ENCODE peak calls at places on chromosomes 4 and X, in six cellular contexts. V is ovary, R is stomach, L is Peyer's patch, M is HCT116, U is A549. Q is an unnamed sample.

GRCh38 chr4:158253350-158253980 is 43.2 kb downstream of the TMEM144 start:
- DNase-seq in M (peak), U (peak), R (peak), V (peak), L (no peak), Q (no peak)

GRCh38 chr4:14867847-14868246 is 134.4 kb upstream of the CPEB2 start:
- DNase-seq in M (no peak), U (no peak), L (no peak), V (no peak), R (no peak), Q (no peak)

GRCh38 chr4:26860922-26861433 is 337 bp downstream of the STIM2 start:
- DNase-seq in R (peak), U (no peak), L (peak), M (no peak), V (peak), Q (no peak)

GRCh38 chr4:3361896-3362295 is 69.1 kb downstream of the RGS12 start:
- DNase-seq in U (no peak), L (no peak), R (peak), V (no peak), M (no peak), Q (no peak)

GRCh38 chrX:52337410-52337809 is 31.4 kb upstream of the XAGE2 start:
- DNase-seq in R (no peak), L (no peak), U (no peak), M (no peak), V (no peak), Q (no peak)

GRCh38 chr4:29540439-29541102 is 1179.6 kb upstream of the PCDH7 start:
- DNase-seq in M (no peak), L (no peak), R (no peak), V (no peak), U (no peak), Q (no peak)

GRCh38 chr4:19074061-19074460 is 1052.5 kb upstream of the LCORL start:
- DNase-seq in L (no peak), M (no peak), R (no peak), U (no peak), V (no peak), Q (no peak)

GRCh38 chr4:89319756-89320155 is 12.2 kb upstream of the GPRIN3 start:
- DNase-seq in M (no peak), L (no peak), R (no peak), U (no peak), V (no peak), Q (no peak)

GRCh38 chr4:144646523-144647094 is 653 bp downstream of the HHIP start:
- DNase-seq in V (peak), U (peak), M (no peak), L (no peak), R (no peak), Q (no peak)
- TF ChIP-seq CTCF in V (no peak), U (no peak), M (no peak), L (no peak), R (no peak), Q (no peak)

GRCh38 chr4:124711469-124712416 is 789 bp downstream of the ANKRD50 start:
- DNase-seq in V (peak), M (peak), U (peak), R (peak), L (peak), Q (peak)

GRCh38 chr4:124708517-124709300 is 3.8 kb downstream of the ANKRD50 start:
- DNase-seq in R (no peak), L (no peak), V (no peak), M (no peak), U (no peak), Q (no peak)

GRCh38 chr4:124710911-124711310 is 1.6 kb downstream of the ANKRD50 start:
- DNase-seq in U (no peak), L (no peak), R (peak), M (no peak), V (no peak), Q (no peak)

GRCh38 chr4:124712417-124713212 is at the start of gene ANKRD50:
- DNase-seq in M (peak), L (peak), R (peak), V (peak), U (peak), Q (peak)

GRCh38 chr4:124710253-124710849 is 2.2 kb downstream of the ANKRD50 start:
- DNase-seq in L (no peak), V (no peak), R (no peak), M (no peak), U (no peak), Q (no peak)
- TF ChIP-seq POLR2A in L (no peak), V (no peak), R (no peak), M (no peak), U (no peak), Q (no peak)

GRCh38 chr4:7907142-7907541 is 32.5 kb downstream of the AFAP1 start:
- DNase-seq in U (no peak), L (no peak), M (no peak), V (no peak), R (no peak), Q (no peak)

GRCh38 chr4:7904108-7904516 is 35.5 kb downstream of the AFAP1 start:
- DNase-seq in M (no peak), L (no peak), U (no peak), V (no peak), R (no peak), Q (no peak)

GRCh38 chr4:7904942-7905341 is 34.7 kb downstream of the AFAP1 start:
- DNase-seq in V (peak), M (no peak), U (no peak), R (no peak), L (no peak), Q (no peak)

GRCh38 chr4:7906171-7906581 is 33.5 kb downstream of the AFAP1 start:
- DNase-seq in U (no peak), V (no peak), M (no peak), L (no peak), R (no peak), Q (no peak)

GRCh38 chr4:7905461-7905915 is 34.2 kb downstream of the AFAP1 start:
- DNase-seq in V (no peak), M (no peak), R (no peak), U (no peak), L (no peak), Q (no peak)
- H3K4me3 ChIP-seq in V (no peak), M (no peak), R (no peak), U (no peak), L (no peak), Q (no peak)

GRCh38 chr4:169013396-169013795 is 3.3 kb upstream of the CBR4 start:
- DNase-seq in R (no peak), L (no peak), M (no peak), V (no peak), U (no peak), Q (no peak)

GRCh38 chr4:169008478-169008877 is 1.6 kb downstream of the CBR4 start:
- DNase-seq in M (no peak), L (no peak), V (no peak), U (no peak), R (no peak), Q (no peak)

GRCh38 chr4:169010125-169011023 is at the start of gene CBR4:
- DNase-seq in M (peak), U (peak), R (peak), L (peak), V (peak), Q (peak)

GRCh38 chr4:169012049-169012448 is 2.0 kb upstream of the CBR4 start:
- DNase-seq in R (no peak), U (no peak), L (no peak), V (no peak), M (no peak), Q (no peak)

DNA sequence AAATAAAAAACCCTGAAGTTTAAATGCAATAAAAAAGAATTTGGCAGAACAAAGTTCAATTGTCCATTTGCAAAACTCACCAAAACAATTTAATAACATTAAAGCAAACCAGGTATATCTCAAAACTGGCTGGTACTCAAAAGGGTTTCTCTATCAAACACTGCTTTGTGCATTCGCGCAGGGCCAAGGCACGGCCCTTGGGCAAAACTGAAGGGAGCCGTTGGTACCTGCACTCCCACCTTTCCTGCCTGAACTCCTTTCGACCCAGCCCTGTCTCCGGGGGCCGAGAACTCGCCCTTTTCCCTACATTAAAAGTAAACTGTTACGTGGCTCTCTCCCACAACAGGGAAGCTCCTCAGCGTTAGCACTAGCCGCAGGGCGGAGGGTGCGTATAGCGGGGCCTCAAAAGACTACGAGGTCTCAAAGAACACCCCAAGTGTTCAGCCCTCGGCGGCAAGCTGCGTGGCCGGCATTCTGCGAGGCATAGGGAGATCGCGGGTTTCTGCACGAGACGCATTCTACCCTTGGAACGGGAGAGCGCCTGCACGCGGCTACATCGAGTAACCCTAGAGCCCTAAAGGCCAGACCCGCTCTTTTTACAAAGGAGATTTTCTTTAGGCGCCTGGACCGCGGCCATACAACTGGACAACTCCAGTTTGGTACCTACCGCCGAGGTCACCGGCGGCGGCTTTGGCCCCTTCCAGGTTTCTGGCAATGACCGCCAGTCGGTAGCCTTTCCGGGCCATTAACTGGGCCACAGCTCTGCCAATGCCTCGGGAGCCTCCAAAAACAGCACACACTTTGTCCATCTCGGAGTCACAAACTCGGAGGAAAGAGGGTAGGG is 552 bp downstream of the CBR4 start:
- DNase-seq in L (peak), M (peak), R (peak), V (peak), U (no peak), Q (peak)
- TF ChIP-seq CTCF in L (no peak), M (peak), R (no peak), V (no peak), U (peak), Q (no peak)

DNA sequence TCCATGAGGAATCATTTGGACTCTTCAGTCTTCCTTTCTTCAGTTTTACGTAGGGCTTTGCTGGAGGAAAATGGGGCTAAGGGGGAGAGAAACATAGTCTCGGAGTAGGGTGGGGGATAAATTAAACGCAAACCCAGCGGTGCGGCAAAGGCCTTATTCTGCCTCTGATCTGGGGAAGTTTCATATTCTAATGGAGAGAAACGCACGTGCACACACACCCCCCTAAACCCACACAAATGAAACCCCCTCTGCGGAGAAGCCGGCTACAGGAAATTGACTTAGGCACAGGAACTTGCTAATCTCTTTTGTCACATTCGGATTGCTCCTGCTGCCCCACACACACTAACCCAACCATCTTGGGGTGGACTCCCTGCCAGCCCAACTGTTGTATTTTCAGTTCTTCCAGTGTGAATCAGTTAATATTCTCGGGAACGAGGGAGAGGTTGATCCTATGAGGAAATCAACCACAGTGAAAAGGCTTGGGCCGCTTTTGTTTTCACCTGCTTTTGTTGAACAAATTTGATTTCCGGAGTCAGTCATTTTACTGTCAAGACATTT is at the start of gene RHOH:
- DNase-seq in M (no peak), R (peak), U (no peak), L (no peak), V (no peak), Q (no peak)
- TF ChIP-seq POLR2A in M (no peak), R (no peak), U (no peak), L (peak), V (no peak), Q (no peak)

DNA sequence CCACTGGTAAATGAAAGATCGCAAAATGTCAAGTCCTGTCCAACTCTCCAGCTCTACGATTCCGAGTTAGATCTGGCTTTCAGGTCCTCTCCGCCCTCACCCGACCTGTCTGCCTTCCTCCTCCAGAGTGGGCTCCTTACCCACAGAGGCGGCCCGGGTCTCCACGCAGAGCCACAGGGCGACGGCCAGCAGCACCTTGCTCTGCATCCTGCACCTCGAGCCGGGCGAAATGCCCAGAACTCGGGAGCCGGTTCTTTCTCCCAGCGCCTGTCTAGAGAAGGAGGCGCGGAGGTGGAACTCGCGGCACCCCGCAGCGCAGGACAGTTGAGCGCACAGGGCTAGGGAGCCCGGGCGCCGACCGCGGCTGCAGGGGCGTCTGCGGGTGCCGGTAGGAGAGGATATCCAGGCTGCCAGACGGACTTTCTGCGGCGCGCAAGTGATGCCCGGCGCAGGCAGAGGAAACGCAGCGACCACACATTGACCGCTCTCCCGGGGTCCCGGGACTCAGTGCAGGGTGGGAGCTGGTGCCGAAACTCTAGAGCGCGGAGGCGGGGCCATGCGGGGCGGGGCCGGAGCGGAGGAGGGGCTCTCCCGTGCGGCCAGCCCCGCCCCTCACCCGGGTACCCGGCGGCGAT is at the start of gene KDR:
- DNase-seq in L (peak), M (no peak), V (peak), R (peak), U (no peak), Q (no peak)
- H3K4me3 ChIP-seq in L (no peak), M (no peak), V (peak), R (peak), U (peak), Q (peak)

GRCh38 chr4:73092868-73093267 is 23.4 kb upstream of the COX18 start:
- DNase-seq in L (no peak), V (no peak), R (no peak), M (no peak), U (no peak), Q (no peak)
- TF ChIP-seq CTCF in L (no peak), V (no peak), R (no peak), M (no peak), U (no peak), Q (no peak)

GRCh38 chrX:10014462-10015373 is 47.6 kb downstream of the CLDN34 start:
- DNase-seq in R (peak), U (peak), L (peak), V (peak), M (peak), Q (peak)
- TF ChIP-seq POLR2A in R (no peak), U (peak), L (peak), V (peak), M (no peak), Q (no peak)

Q was measured in lower leg skin.